ENCODE peak calls at places on chromosomes 1 and 21, in four cellular contexts. D is stomach, I is endothelial cell of umbilical vein, V is body of pancreas. B is an unnamed sample.

GRCh38 chr1:185537601-185538000 is 196.6 kb upstream of the HMCN1 start:
- DNase-seq in D (no peak), I (no peak), V (no peak), B (no peak)

GRCh38 chr21:28429161-28429560 is 563.5 kb downstream of the LTN1 start:
- DNase-seq in D (no peak), I (no peak), V (no peak), B (no peak)

GRCh38 chr1:164765557-164765956 is 206.6 kb downstream of the PBX1 start:
- DNase-seq in D (no peak), I (no peak), V (no peak), B (no peak)

GRCh38 chr1:21313886-21314796 is 23.9 kb upstream of the ECE1 start:
- DNase-seq in D (no peak), I (no peak), V (no peak), B (no peak)

GRCh38 chr1:66137235-66137634 is 344.5 kb downstream of the PDE4B start:
- DNase-seq in D (no peak), I (no peak), V (no peak), B (no peak)

GRCh38 chr1:226397011-226397926 is 10.6 kb downstream of the PARP1 start:
- DNase-seq in D (no peak), I (no peak), V (no peak), B (no peak)

GRCh38 chr1:37606481-37607263 is 10.9 kb upstream of the GNL2 start:
- DNase-seq in D (no peak), I (no peak), V (no peak), B (no peak)

GRCh38 chr1:173871091-173871490 is 2.9 kb downstream of the ZBTB37 start:
- DNase-seq in D (no peak), I (peak), V (no peak), B (no peak)

GRCh38 chr1:1923681-1924000 is 4.6 kb upstream of the TMEM52 start:
- DNase-seq in D (no peak), I (no peak), V (no peak), B (no peak)

GRCh38 chr1:196193891-196194559 is 414.2 kb downstream of the KCNT2 start:
- DNase-seq in D (no peak), I (no peak), V (no peak), B (no peak)

GRCh38 chr1:1390675-1391074 is 8.5 kb downstream of the CCNL2 start:
- DNase-seq in D (no peak), I (no peak), V (no peak), B (no peak)

GRCh38 chr1:22654692-22655091 is 1.7 kb downstream of the C1QB start:
- DNase-seq in D (no peak), I (no peak), V (no peak), B (no peak)

GRCh38 chr21:26844258-26845065 is 747 bp downstream of the ADAMTS1 start:
- DNase-seq in D (no peak), I (peak), V (peak), B (peak)

DNA sequence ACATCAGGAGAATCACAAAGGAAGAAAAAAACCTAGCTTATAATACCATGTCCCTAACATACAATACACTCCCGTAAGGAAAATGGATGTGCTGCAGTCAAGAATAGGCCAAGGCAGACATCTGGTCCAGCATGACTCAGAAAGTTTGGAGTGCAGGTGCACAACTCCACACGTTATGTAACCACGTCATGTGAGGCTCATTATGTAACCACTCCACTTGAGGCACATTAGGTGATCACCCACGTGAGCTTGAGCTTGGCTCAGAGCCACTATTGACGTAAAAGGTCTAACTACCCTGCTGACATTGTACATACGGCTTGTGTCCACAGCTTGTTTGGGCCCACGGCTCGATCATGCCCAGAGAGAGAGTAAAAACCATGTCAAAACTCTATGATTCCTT is 99.8 kb upstream of the C1orf21 start:
- DNase-seq in D (no peak), I (no peak), V (no peak), B (no peak)
- H3K4me3 ChIP-seq in D (no peak), I (no peak), V (no peak), B (no peak)

GRCh38 chr1:39434797-39435395 is 56.5 kb upstream of the BMP8A start:
- DNase-seq in D (no peak), I (no peak), V (no peak), B (no peak)
- TF ChIP-seq POLR2A in D (no peak), I (no peak), V (no peak), B (no peak)

DNA sequence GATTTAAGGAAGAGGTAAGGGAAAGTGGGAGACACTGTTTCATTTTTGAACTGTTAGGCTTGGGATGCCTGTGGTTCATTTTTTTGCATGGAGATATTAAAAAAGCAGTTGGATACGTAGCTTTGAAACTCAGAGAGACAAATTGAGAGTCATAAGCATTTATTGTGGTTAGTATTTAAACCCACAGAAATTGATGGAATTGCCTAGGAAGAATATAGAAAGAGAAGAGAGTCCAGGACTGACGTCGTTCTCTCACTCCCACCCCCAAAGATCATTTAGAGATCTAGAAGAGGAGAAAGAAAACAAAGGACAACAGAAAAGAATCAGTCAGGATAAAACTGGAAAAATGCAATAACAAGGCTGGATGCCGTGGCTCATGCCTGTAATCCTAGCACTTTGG is 73.2 kb upstream of the BMP8A start:
- DNase-seq in D (no peak), I (no peak), V (no peak), B (no peak)
- H3K27ac ChIP-seq in D (no peak), I (no peak), V (no peak), B (no peak)

GRCh38 chr1:210775289-210775688 is 358.7 kb downstream of the KCNH1 start:
- DNase-seq in D (no peak), I (no peak), V (no peak), B (no peak)
- H3K4me3 ChIP-seq in D (no peak), I (no peak), V (no peak), B (no peak)

GRCh38 chr1:116416854-116417513 is 43.9 kb downstream of the ATP1A1 start:
- DNase-seq in D (no peak), I (no peak), V (no peak), B (no peak)

GRCh38 chr1:116415200-116415698 is 42.2 kb downstream of the ATP1A1 start:
- DNase-seq in D (no peak), I (no peak), V (no peak), B (no peak)

GRCh38 chr1:116415699-116416533 is 42.9 kb downstream of the ATP1A1 start:
- DNase-seq in D (no peak), I (no peak), V (peak), B (no peak)

GRCh38 chr1:116418091-116418830 is 45.2 kb downstream of the ATP1A1 start:
- DNase-seq in D (peak), I (peak), V (peak), B (peak)

GRCh38 chr1:116417678-116418077 is 44.6 kb downstream of the ATP1A1 start:
- DNase-seq in D (no peak), I (no peak), V (no peak), B (no peak)
- TF ChIP-seq POLR2A in D (no peak), I (no peak), V (no peak), B (no peak)

DNA sequence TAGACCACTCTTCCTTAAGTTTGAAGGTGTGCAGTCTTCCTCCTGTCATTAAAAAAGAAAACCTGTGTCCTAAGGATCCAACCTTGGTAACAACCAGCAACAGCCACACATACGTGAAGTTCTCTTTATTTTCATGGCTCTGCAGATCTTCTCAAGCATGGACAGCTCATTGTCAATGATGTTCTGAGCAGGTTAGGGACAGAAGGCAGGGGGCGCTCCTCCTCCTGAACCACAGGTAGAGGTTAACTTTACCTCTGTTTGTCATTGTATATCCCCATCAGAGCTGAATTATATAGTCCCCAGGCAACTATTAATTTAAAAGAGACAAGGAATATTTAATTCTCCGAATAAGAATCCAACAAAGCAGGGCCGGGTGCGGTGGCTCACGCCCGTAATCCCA is 52.5 kb upstream of the CR2 start:
- DNase-seq in D (no peak), I (no peak), V (no peak), B (no peak)
- H3K27ac ChIP-seq in D (no peak), I (no peak), V (no peak), B (no peak)

B was measured in thyroid gland.